ENCODE peak calls at places on chromosomes 1 and 21, in ten cellular contexts. I, U, Q, E, Y, N, B, F, Z and M are unnamed samples. For H3K27me3 and H3K36me3, the result is how much of the 10 kb centered on the place peaks cover.

GRCh38 chr21:35226302-35226701 is 177.2 kb upstream of the RUNX1 start:
- DNase-seq in N (no peak), Y (no peak), I (no peak), F (no peak), U (no peak), Z (no peak), E (no peak), B (no peak), Q (no peak), M (no peak)

GRCh38 chr1:67191668-67192520 is 25.6 kb downstream of the IL23R start:
- DNase-seq in U (no peak), F (no peak), N (no peak), I (no peak), E (peak), B (no peak), Q (no peak), Z (no peak), Y (no peak), M (no peak)

GRCh38 chr1:180630408-180631196 is 1.2 kb upstream of the XPR1 start:
- DNase-seq in F (no peak), Z (no peak), Q (no peak), I (no peak), E (no peak), Y (no peak), U (no peak), B (no peak), N (no peak), M (no peak)

GRCh38 chr1:72936151-72936740 is 653.9 kb upstream of the NEGR1 start:
- DNase-seq in I (no peak), E (no peak), Z (no peak), N (no peak), B (no peak), F (no peak), U (no peak), Q (no peak), Y (no peak), M (no peak)

GRCh38 chr1:238951809-238952208 is 434.6 kb upstream of the CHRM3 start:
- DNase-seq in F (peak), E (peak), Y (peak), I (no peak), N (no peak), U (peak), Z (no peak), Q (peak), B (peak), M (peak)

GRCh38 chr1:12134716-12135115 is 32.1 kb upstream of the TNFRSF1B start:
- DNase-seq in Z (no peak), Q (no peak), U (no peak), F (no peak), I (no peak), Y (no peak), B (no peak), E (no peak), N (no peak), M (peak)

GRCh38 chr1:202860744-202861419 is 28.1 kb downstream of the RABIF start:
- DNase-seq in F (peak), E (peak), Z (peak), U (peak), Y (no peak), Q (no peak), N (no peak), I (peak), B (peak), M (peak)

GRCh38 chr1:116172666-116173065 is 61.5 kb downstream of the MAB21L3 start:
- DNase-seq in B (no peak), E (no peak), I (no peak), Y (no peak), F (peak), N (no peak), Q (no peak), U (no peak), Z (no peak), M (no peak)

GRCh38 chr1:89311757-89312156 is 39.1 kb upstream of the GBP5 start:
- DNase-seq in F (no peak), I (no peak), U (no peak), B (no peak), Q (peak), N (no peak), E (peak), Y (no peak), Z (peak), M (no peak)

GRCh38 chr1:24932284-24932683 is 2.2 kb upstream of the RUNX3 start:
- DNase-seq in I (peak), Q (no peak), B (peak), Y (peak), F (peak), Z (peak), E (peak), U (peak), N (no peak), M (peak)

GRCh38 chr1:114033219-114033706 is 54.0 kb downstream of the OLFML3 start:
- DNase-seq in E (peak), U (peak), N (no peak), B (no peak), Y (no peak), Q (no peak), Z (no peak), I (no peak), F (peak), M (peak)

GRCh38 chr1:246795906-246796694 is 71.9 kb downstream of the SCCPDH start:
- DNase-seq in Z (no peak), U (no peak), I (no peak), B (no peak), N (no peak), Y (no peak), F (no peak), E (no peak), Q (no peak), M (no peak)

GRCh38 chr1:101235696-101236545 is 898 bp upstream of the S1PR1 start:
- DNase-seq in I (peak), Q (no peak), U (peak), Y (no peak), F (peak), E (peak), B (no peak), N (no peak), Z (peak), M (peak)

GRCh38 chr1:241553886-241554592 is 21.9 kb downstream of the KMO start:
- DNase-seq in U (no peak), Y (no peak), Z (no peak), I (no peak), E (no peak), F (no peak), Q (no peak), B (no peak), N (no peak), M (no peak)

GRCh38 chr1:16521288-16521583 is 7.2 kb upstream of the RNU1-1 start:
- DNase-seq in F (no peak), Z (no peak), I (no peak), N (no peak), E (no peak), Q (no peak), U (no peak), B (no peak), Y (no peak), M (peak)
- H3K4me3 ChIP-seq in F (peak), Z (no peak), I (no peak), N (no peak), E (no peak), Q (no peak), U (no peak), B (no peak), Y (no peak), M (peak)

DNA sequence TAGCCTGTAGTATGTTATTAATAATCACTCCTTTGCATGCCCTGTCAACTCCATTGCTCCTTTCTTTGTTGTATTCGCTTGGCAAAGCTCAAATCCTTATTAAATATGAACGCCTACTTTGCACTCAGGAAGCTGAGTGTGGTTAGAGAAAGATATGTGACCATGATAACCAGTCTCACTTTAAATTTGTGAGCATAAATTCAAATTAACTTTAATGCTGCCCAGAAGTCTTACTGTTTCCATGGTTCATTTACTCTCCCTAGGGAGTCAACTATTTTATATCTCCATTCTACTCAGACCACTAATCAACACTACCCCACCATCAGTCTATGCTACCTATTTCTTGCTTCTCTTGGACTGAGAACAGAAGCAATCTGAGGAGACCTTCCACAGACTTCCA is 12.1 kb upstream of the EPHX4 start:
- DNase-seq in Q (no peak), Z (no peak), I (no peak), F (no peak), Y (no peak), N (no peak), B (no peak), E (no peak), U (no peak), M (no peak)
- H3K27me3 ChIP-seq in Q (under half), Z (under half), I (under half), F (under half), Y (under half), N (under half), B (under half), E (under half), U (under half), M (under half)

GRCh38 chr1:10401281-10401680 is 2.4 kb downstream of the PGD start:
- DNase-seq in U (no peak), Y (no peak), Z (no peak), I (no peak), E (peak), N (no peak), F (no peak), Q (no peak), B (no peak), M (no peak)

GRCh38 chr1:10402729-10403274 is 3.9 kb downstream of the PGD start:
- DNase-seq in Y (no peak), Q (no peak), F (no peak), N (no peak), E (no peak), I (no peak), U (no peak), B (no peak), Z (no peak), M (no peak)

GRCh38 chr1:10407201-10407600 is 8.3 kb downstream of the PGD start:
- DNase-seq in Z (no peak), Y (no peak), N (no peak), B (no peak), U (no peak), F (no peak), I (no peak), Q (no peak), E (no peak), M (no peak)
- H3K36me3 ChIP-seq in Z (under half), Y (under half), N (half or more), B (half or more), U (half or more), F (half or more), I (under half), Q (under half), E (half or more), M (half or more)

GRCh38 chr21:29305068-29305467 is 6.3 kb downstream of the BACH1 start:
- DNase-seq in B (no peak), Y (no peak), N (no peak), Z (no peak), Q (no peak), F (no peak), I (no peak), E (no peak), U (no peak), M (no peak)

GRCh38 chr21:29301703-29302102 is 3.0 kb downstream of the BACH1 start:
- DNase-seq in I (no peak), Q (no peak), B (no peak), Y (no peak), N (no peak), F (no peak), E (no peak), U (no peak), Z (no peak), M (no peak)

GRCh38 chr21:29302340-29302991 is 3.7 kb downstream of the BACH1 start:
- DNase-seq in N (no peak), F (peak), Z (no peak), Y (no peak), U (no peak), B (no peak), E (no peak), I (no peak), Q (no peak), M (no peak)

GRCh38 chr21:29304577-29304976 is 5.9 kb downstream of the BACH1 start:
- DNase-seq in I (no peak), F (no peak), B (no peak), U (no peak), Z (no peak), Q (no peak), E (no peak), Y (no peak), N (no peak), M (no peak)

DNA sequence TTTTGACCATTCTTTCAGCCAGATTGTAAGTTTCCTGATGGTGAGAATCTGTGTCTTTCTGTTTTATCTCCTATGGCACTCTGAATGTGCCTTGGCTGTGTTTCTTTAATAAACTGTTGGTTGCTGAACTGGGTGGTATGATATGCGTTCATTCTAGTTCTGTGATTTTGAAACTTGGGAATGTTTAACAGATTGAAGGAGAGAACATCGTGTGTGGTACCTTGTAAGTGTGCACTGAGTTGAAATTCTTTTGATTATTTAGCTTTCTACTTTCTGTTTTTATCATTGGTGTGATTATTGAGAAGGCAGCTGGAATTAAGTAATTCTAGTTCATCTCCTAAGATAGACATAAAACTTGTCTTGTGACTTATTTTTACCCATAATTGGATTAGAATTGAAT is 4.6 kb downstream of the BACH1 start:
- DNase-seq in N (no peak), B (no peak), Y (no peak), I (no peak), U (no peak), F (no peak), Q (no peak), E (no peak), Z (no peak), M (no peak)
- H3K4me3 ChIP-seq in N (peak), B (no peak), Y (no peak), I (no peak), U (no peak), F (no peak), Q (no peak), E (no peak), Z (no peak), M (no peak)

GRCh38 chr1:32884726-32885125 is 1.6 kb upstream of the HPCA start:
- DNase-seq in B (no peak), U (no peak), I (no peak), E (no peak), N (no peak), Z (no peak), Y (no peak), F (no peak), Q (no peak), M (peak)
- H3K27me3 ChIP-seq in B (under half), U (under half), I (under half), E (under half), N (under half), Z (under half), Y (half or more), F (under half), Q (half or more), M (half or more)

GRCh38 chr1:43104027-43104763 is 67.9 kb downstream of the EBNA1BP2 start:
- DNase-seq in Z (no peak), I (no peak), Y (no peak), E (no peak), U (no peak), F (no peak), Q (no peak), N (no peak), B (no peak), M (no peak)
- H3K36me3 ChIP-seq in Z (under half), I (under half), Y (under half), E (under half), U (under half), F (under half), Q (under half), N (under half), B (under half), M (under half)

GRCh38 chr1:62487956-62488355 is 51.1 kb downstream of the USP1 start:
- DNase-seq in I (no peak), B (no peak), U (no peak), F (no peak), N (no peak), Q (no peak), Y (no peak), Z (no peak), E (no peak), M (peak)
- H3K4me3 ChIP-seq in I (no peak), B (no peak), U (no peak), F (no peak), N (no peak), Q (no peak), Y (no peak), Z (no peak), E (no peak), M (no peak)

GRCh38 chr1:168397806-168398205 is 117.1 kb downstream of the TBX19 start:
- DNase-seq in Y (no peak), Q (no peak), B (no peak), N (no peak), I (no peak), E (no peak), Z (no peak), U (no peak), F (no peak), M (no peak)

GRCh38 chr1:168396940-168397680 is 116.4 kb downstream of the TBX19 start:
- DNase-seq in U (no peak), F (peak), I (no peak), Q (no peak), Z (no peak), E (no peak), B (no peak), N (no peak), Y (no peak), M (no peak)

GRCh38 chr1:168392958-168393357 is 112.3 kb downstream of the TBX19 start:
- DNase-seq in B (no peak), I (no peak), Y (no peak), E (peak), Z (no peak), U (no peak), N (no peak), F (no peak), Q (no peak), M (no peak)

GRCh38 chr1:168394858-168395257 is 114.2 kb downstream of the TBX19 start:
- DNase-seq in E (no peak), Z (no peak), U (no peak), F (no peak), B (no peak), Q (no peak), I (no peak), Y (no peak), N (no peak), M (no peak)

DNA sequence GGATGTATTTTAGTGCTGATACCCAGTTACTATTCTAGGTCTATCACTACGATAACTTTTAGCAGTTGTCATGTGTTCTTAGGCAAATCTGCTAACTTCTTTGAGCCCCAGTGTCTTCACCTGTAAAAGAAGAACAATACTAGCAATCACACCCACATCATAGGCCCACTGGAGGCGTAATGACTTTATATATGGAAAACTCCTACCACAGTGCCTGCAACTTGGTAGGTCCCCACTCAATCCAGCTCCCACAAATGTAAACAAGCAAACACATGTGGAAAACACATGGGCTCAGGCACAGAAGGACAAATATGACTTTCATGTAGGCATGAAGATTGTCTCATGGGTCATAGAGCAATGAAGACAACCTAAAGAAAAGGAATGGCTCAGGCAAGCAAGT is 115.8 kb downstream of the TBX19 start:
- DNase-seq in N (no peak), F (no peak), Y (no peak), E (no peak), Q (no peak), Z (no peak), B (no peak), I (no peak), U (no peak), M (no peak)
- H3K27me3 ChIP-seq in N (under half), F (under half), Y (under half), E (under half), Q (under half), Z (under half), B (under half), I (under half), U (under half), M (under half)

GRCh38 chr1:42774928-42775549 is 8.0 kb downstream of the C1orf50 start:
- DNase-seq in E (no peak), Q (no peak), N (no peak), F (no peak), Z (no peak), Y (no peak), B (no peak), U (no peak), I (no peak), M (no peak)
- H3K36me3 ChIP-seq in E (under half), Q (under half), N (under half), F (under half), Z (under half), Y (under half), B (under half), U (under half), I (under half), M (under half)